ENCODE peak calls at places on chromosomes 2 and 18, in eight cellular contexts. T is endodermal cell; P is caudate nucleus; R is iPS DF 6.9; F is right atrium auricular region; L is transverse colon; E is IMR-90; J is CD8-positive, alpha-beta T cell. N is an unnamed sample.

GRCh38 chr2:163716101-163716500 is 19.7 kb downstream of the FIGN start:
- DNase-seq in R (no peak), L (no peak), P (no peak), T (no peak), E (no peak), F (no peak), J (no peak), N (no peak)

GRCh38 chr2:96945011-96945410 is 41.4 kb downstream of the FAM178B start:
- DNase-seq in P (no peak), R (no peak), T (no peak), L (no peak), J (no peak), F (no peak), E (no peak), N (peak; percentile 22)

GRCh38 chr18:55586841-55587240 is 1.2 kb downstream of the TCF4 start:
- DNase-seq in F (no peak), J (no peak), T (peak; percentile 49), E (peak; percentile 53), P (no peak), R (no peak), L (no peak), N (no peak)

GRCh38 chr2:226446406-226447001 is 353.1 kb downstream of the IRS1 start:
- DNase-seq in L (no peak), T (no peak), F (no peak), R (no peak), J (no peak), P (no peak), E (peak; percentile 88), N (no peak)

GRCh38 chr2:9639000-9639602 is 8.3 kb upstream of the YWHAQ start:
- DNase-seq in R (no peak), J (no peak), T (no peak), E (no peak), P (no peak), L (no peak), F (peak; percentile 55), N (no peak)

GRCh38 chr2:34423301-34423700 is 824.2 kb upstream of the FAM98A start:
- DNase-seq in T (no peak), L (no peak), P (no peak), F (no peak), E (no peak), R (no peak), J (no peak), N (no peak)

GRCh38 chr2:70088508-70089219 is 1.4 kb downstream of the PCBP1 start:
- DNase-seq in R (no peak), J (no peak), P (no peak), L (no peak), F (no peak), T (no peak), E (peak; percentile 6), N (no peak)

GRCh38 chr2:9473985-9474360 is 378 bp upstream of the IAH1 start:
- DNase-seq in J (peak; percentile 70), L (peak; percentile 70), T (no peak), E (no peak), R (no peak), F (peak; percentile 64), P (peak; percentile 53), N (peak; percentile 59)

GRCh38 chr18:55863876-55864275 is 275.9 kb upstream of the TCF4 start:
- DNase-seq in R (no peak), T (no peak), F (no peak), E (peak; percentile 40), L (no peak), P (no peak), J (no peak), N (no peak)

GRCh38 chr18:48139427-48140347 is 209.2 kb upstream of the SMAD2 start:
- DNase-seq in E (no peak), L (peak; percentile 93), R (no peak), J (no peak), F (no peak), P (no peak), T (no peak), N (peak; percentile 83)

GRCh38 chr2:1078326-1078885 is 127.8 kb downstream of the SNTG2 start:
- DNase-seq in T (no peak), J (no peak), P (no peak), L (no peak), R (no peak), E (no peak), F (no peak), N (no peak)

GRCh38 chr2:158667969-158668368 is 127.1 kb upstream of the DAPL1 start:
- DNase-seq in E (no peak), L (no peak), J (no peak), P (no peak), R (no peak), T (no peak), F (no peak), N (no peak)

GRCh38 chr2:38125830-38126229 is 49.9 kb upstream of the CYP1B1 start:
- DNase-seq in P (no peak), J (no peak), T (no peak), E (no peak), F (no peak), L (no peak), R (no peak), N (no peak)

GRCh38 chr2:199946836-199947235 is 8.5 kb downstream of the TYW5 start:
- DNase-seq in L (no peak), J (no peak), P (no peak), E (no peak), T (no peak), F (no peak), R (no peak), N (no peak)

GRCh38 chr2:43092520-43093179 is 133.8 kb downstream of the ZFP36L2 start:
- DNase-seq in E (no peak), J (no peak), F (no peak), T (no peak), L (no peak), P (no peak), R (no peak), N (no peak)

GRCh38 chr2:152335851-152336102 is 803 bp downstream of the FMNL2 start:
- DNase-seq in R (no peak), E (no peak), P (no peak), J (no peak), F (no peak), T (no peak), L (no peak), N (peak; percentile 36)

GRCh38 chr2:238817931-238818330 is 30.0 kb upstream of the TWIST2 start:
- DNase-seq in J (no peak), R (no peak), T (no peak), L (no peak), F (no peak), E (no peak), P (no peak), N (no peak)

GRCh38 chr2:23468384-23469141 is 83.6 kb downstream of the KLHL29 start:
- DNase-seq in E (no peak), T (no peak), L (no peak), R (no peak), P (no peak), F (no peak), J (no peak), N (no peak)
- H3K27ac ChIP-seq in E (no peak overlapping the region), T (no peak overlapping the region), L (peak overlapping the region; percentile 29), R (no peak overlapping the region), P (no peak overlapping the region), F (no peak overlapping the region), J (no peak overlapping the region), N (no peak overlapping the region)

GRCh38 chr2:28219134-28219533 is 173.5 kb upstream of the FOSL2 start:
- DNase-seq in P (no peak), R (no peak), J (no peak), L (no peak), E (peak; percentile 43), F (no peak), T (no peak), N (no peak)

GRCh38 chr2:28224648-28225471 is 167.8 kb upstream of the FOSL2 start:
- DNase-seq in E (peak; percentile 93), F (no peak), J (no peak), L (no peak), P (no peak), T (peak; percentile 49), R (no peak), N (no peak)

GRCh38 chr2:28217042-28217740 is 175.5 kb upstream of the FOSL2 start:
- DNase-seq in F (no peak), P (no peak), R (no peak), L (no peak), T (no peak), E (no peak), J (no peak), N (no peak)

GRCh38 chr2:28216320-28216719 is 176.3 kb upstream of the FOSL2 start:
- DNase-seq in R (no peak), F (no peak), L (no peak), T (no peak), E (no peak), J (no peak), P (no peak), N (no peak)

DNA sequence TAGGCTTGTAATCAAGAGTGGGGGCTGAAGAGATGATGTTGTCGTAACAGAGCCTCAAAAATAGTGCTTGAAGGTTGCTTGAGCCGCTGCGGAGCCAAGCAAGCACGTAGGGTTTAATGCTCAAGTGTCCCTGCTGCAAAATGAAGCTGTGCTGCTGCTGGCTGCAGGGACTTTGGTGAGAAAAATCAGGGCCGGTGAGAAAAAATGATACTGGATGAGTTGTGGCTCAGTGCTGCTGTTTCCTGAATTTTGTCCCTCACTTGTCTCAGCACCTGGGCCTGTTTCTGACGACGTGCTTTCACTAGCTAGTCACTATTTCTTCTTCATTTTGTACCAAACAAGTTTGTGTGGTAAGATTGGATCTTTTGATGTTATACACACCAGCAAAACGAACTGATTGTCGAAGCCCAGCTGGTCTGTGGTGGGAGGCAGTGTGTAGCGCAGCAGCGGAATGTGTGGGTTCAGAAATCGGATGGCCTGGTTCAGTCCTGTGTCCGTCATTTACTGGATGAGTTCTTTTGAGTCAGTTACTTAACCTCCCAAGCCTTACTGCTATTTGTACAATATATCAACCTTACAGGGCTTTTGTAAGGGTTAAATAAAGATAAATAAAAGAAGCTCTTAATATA is 172.8 kb upstream of the FOSL2 start:
- DNase-seq in R (no peak), T (no peak), E (no peak), J (no peak), P (no peak), F (no peak), L (no peak), N (no peak)
- H3K27ac ChIP-seq in R (no peak overlapping the region), T (no peak overlapping the region), E (no peak overlapping the region), J (no peak overlapping the region), P (no peak overlapping the region), F (no peak overlapping the region), L (no peak overlapping the region), N (no peak overlapping the region)

GRCh38 chr2:121567957-121568409 is 37.3 kb downstream of the RNU4ATAC start:
- DNase-seq in P (no peak), J (no peak), T (no peak), L (no peak), R (no peak), E (peak; percentile 62), F (no peak), N (no peak)
- H3K27ac ChIP-seq in P (no peak overlapping the region), J (no peak overlapping the region), T (no peak overlapping the region), L (no peak overlapping the region), R (no peak overlapping the region), E (no peak overlapping the region), F (no peak overlapping the region), N (no peak overlapping the region)

GRCh38 chr2:161206491-161207032 is 46.3 kb downstream of the TANK start:
- DNase-seq in E (no peak), R (no peak), F (no peak), J (no peak), P (no peak), T (no peak), L (no peak), N (no peak)
- H3K27ac ChIP-seq in E (no peak overlapping the region), R (no peak overlapping the region), F (no peak overlapping the region), J (no peak overlapping the region), P (no peak overlapping the region), T (no peak overlapping the region), L (no peak overlapping the region), N (no peak overlapping the region)